ENCODE peak calls at places on chromosome 14, in five cellular contexts. One of them, this sample, is unnamed. For H3K4me1, the result is how much of the 10 kb centered on the place peaks cover.

GRCh38 chr14:38409081-38409705 is 153.3 kb upstream of the CLEC14A start:
- DNase-seq in mesenchymal stem cell: no peak
- DNase-seq in neuronal stem cell: no peak
- DNase-seq in H9: no peak
- DNase-seq in mesendoderm: no peak
- DNase-seq in this sample: peak

GRCh38 chr14:104301731-104302460 is 163.5 kb downstream of the KIF26A start:
- DNase-seq in neuronal stem cell: no peak
- DNase-seq in mesendoderm: no peak
- DNase-seq in mesenchymal stem cell: no peak
- DNase-seq in H9: no peak
- DNase-seq in this sample: no peak

GRCh38 chr14:67166450-67166853 is 22.8 kb upstream of the GARIN2 start:
- DNase-seq in mesenchymal stem cell: peak
- DNase-seq in H9: no peak
- DNase-seq in mesendoderm: peak
- DNase-seq in neuronal stem cell: peak
- DNase-seq in this sample: peak

GRCh38 chr14:92427096-92427495 is 86.5 kb upstream of the RIN3 start:
- DNase-seq in neuronal stem cell: no peak
- DNase-seq in mesenchymal stem cell: no peak
- DNase-seq in H9: no peak
- DNase-seq in mesendoderm: no peak
- DNase-seq in this sample: no peak

GRCh38 chr14:31206536-31207286 is 882 bp downstream of the HECTD1 start:
- DNase-seq in H9: peak
- DNase-seq in mesenchymal stem cell: no peak
- DNase-seq in mesendoderm: peak
- DNase-seq in neuronal stem cell: no peak
- DNase-seq in this sample: no peak

GRCh38 chr14:95520346-95520745 is 3.9 kb upstream of the SYNE3 start:
- DNase-seq in neuronal stem cell: no peak
- DNase-seq in mesenchymal stem cell: no peak
- DNase-seq in H9: no peak
- DNase-seq in mesendoderm: no peak
- DNase-seq in this sample: no peak

GRCh38 chr14:99562848-99563748 is 40.9 kb downstream of the CCDC85C start:
- DNase-seq in H9: peak
- DNase-seq in mesenchymal stem cell: peak
- DNase-seq in neuronal stem cell: peak
- DNase-seq in mesendoderm: peak
- DNase-seq in this sample: peak

GRCh38 chr14:101489092-101489760 is 72.1 kb upstream of the DIO3 start:
- DNase-seq in neuronal stem cell: no peak
- DNase-seq in H9: no peak
- DNase-seq in mesenchymal stem cell: no peak
- DNase-seq in mesendoderm: no peak
- DNase-seq in this sample: no peak

GRCh38 chr14:70266157-70266556 is 77.4 kb upstream of the SLC8A3 start:
- DNase-seq in neuronal stem cell: no peak
- DNase-seq in mesenchymal stem cell: no peak
- DNase-seq in mesendoderm: no peak
- DNase-seq in H9: no peak
- DNase-seq in this sample: no peak

GRCh38 chr14:100622234-100622633 is 35.0 kb upstream of the BEGAIN start:
- DNase-seq in mesenchymal stem cell: no peak
- DNase-seq in H9: no peak
- DNase-seq in mesendoderm: no peak
- DNase-seq in neuronal stem cell: no peak
- DNase-seq in this sample: no peak

GRCh38 chr14:35398095-35398584 is 6.4 kb downstream of the NFKBIA start:
- DNase-seq in H9: no peak
- DNase-seq in mesendoderm: peak
- DNase-seq in neuronal stem cell: no peak
- DNase-seq in mesenchymal stem cell: peak
- DNase-seq in this sample: no peak

GRCh38 chr14:36397357-36397756 is 76.9 kb upstream of the MBIP start:
- DNase-seq in mesendoderm: no peak
- DNase-seq in H9: no peak
- DNase-seq in neuronal stem cell: no peak
- DNase-seq in mesenchymal stem cell: no peak
- DNase-seq in this sample: no peak

GRCh38 chr14:33432407-33433023 is 493.8 kb downstream of the NPAS3 start:
- DNase-seq in neuronal stem cell: no peak
- DNase-seq in H9: no peak
- DNase-seq in mesenchymal stem cell: peak
- DNase-seq in mesendoderm: no peak
- DNase-seq in this sample: peak

GRCh38 chr14:61130512-61131260 is 149.6 kb downstream of the SLC38A6 start:
- DNase-seq in mesendoderm: no peak
- DNase-seq in mesenchymal stem cell: no peak
- DNase-seq in neuronal stem cell: no peak
- DNase-seq in H9: no peak
- DNase-seq in this sample: no peak

GRCh38 chr14:73397810-73398209 is 60.5 kb downstream of the NUMB start:
- DNase-seq in mesendoderm: peak
- DNase-seq in mesenchymal stem cell: peak
- DNase-seq in neuronal stem cell: no peak
- DNase-seq in H9: no peak
- DNase-seq in this sample: no peak

GRCh38 chr14:96067985-96068930 is 29.1 kb downstream of the C14orf132 start:
- DNase-seq in H9: no peak
- DNase-seq in mesenchymal stem cell: no peak
- DNase-seq in neuronal stem cell: no peak
- DNase-seq in mesendoderm: no peak
- DNase-seq in this sample: no peak

GRCh38 chr14:35414365-35414764 is 9.8 kb upstream of the NFKBIA start:
- DNase-seq in mesenchymal stem cell: no peak
- DNase-seq in mesendoderm: peak
- DNase-seq in H9: peak
- DNase-seq in neuronal stem cell: no peak
- DNase-seq in this sample: peak

GRCh38 chr14:105253329-105253682 is 5.0 kb downstream of the BTBD6 start:
- DNase-seq in H9: peak
- DNase-seq in mesendoderm: no peak
- DNase-seq in neuronal stem cell: no peak
- DNase-seq in mesenchymal stem cell: no peak
- DNase-seq in this sample: no peak

GRCh38 chr14:95335071-95335470 is 15.4 kb upstream of the CLMN start:
- DNase-seq in mesenchymal stem cell: no peak
- DNase-seq in neuronal stem cell: no peak
- DNase-seq in mesendoderm: no peak
- DNase-seq in H9: no peak
- DNase-seq in this sample: no peak

GRCh38 chr14:36931796-36932195 is 240.6 kb downstream of the SLC25A21 start:
- DNase-seq in mesendoderm: no peak
- DNase-seq in H9: no peak
- DNase-seq in neuronal stem cell: no peak
- DNase-seq in mesenchymal stem cell: no peak
- DNase-seq in this sample: no peak

GRCh38 chr14:31419179-31420012 is 954 bp downstream of the HEATR5A start:
- DNase-seq in mesenchymal stem cell: peak
- DNase-seq in neuronal stem cell: no peak
- DNase-seq in mesendoderm: peak
- DNase-seq in H9: no peak
- DNase-seq in this sample: peak

GRCh38 chr14:76931629-76932402 is 96.7 kb downstream of the IRF2BPL start:
- DNase-seq in mesendoderm: no peak
- DNase-seq in neuronal stem cell: no peak
- DNase-seq in mesenchymal stem cell: no peak
- DNase-seq in H9: no peak
- DNase-seq in this sample: no peak
- H2BK15ac ChIP-seq in mesendoderm: no peak
- H2BK15ac ChIP-seq in neuronal stem cell: no peak
- H2BK15ac ChIP-seq in mesenchymal stem cell: no peak
- H2BK15ac ChIP-seq in H9: no peak
- H2BK15ac ChIP-seq in this sample: no peak

GRCh38 chr14:49620182-49621113 is at the start of the genes MGAT2 and RPL36AL:
- DNase-seq in neuronal stem cell: peak
- DNase-seq in mesendoderm: peak
- DNase-seq in H9: peak
- DNase-seq in mesenchymal stem cell: peak
- DNase-seq in this sample: peak

GRCh38 chr14:49623387-49623786 is 2.8 kb downstream of the MGAT2 start:
- DNase-seq in neuronal stem cell: no peak
- DNase-seq in mesendoderm: no peak
- DNase-seq in mesenchymal stem cell: no peak
- DNase-seq in H9: no peak
- DNase-seq in this sample: no peak

GRCh38 chr14:49619730-49620129 is 696 bp downstream of the RPL36AL start:
- DNase-seq in H9: no peak
- DNase-seq in neuronal stem cell: no peak
- DNase-seq in mesendoderm: no peak
- DNase-seq in mesenchymal stem cell: no peak
- DNase-seq in this sample: no peak

GRCh38 chr14:49622022-49622607 is 1.5 kb downstream of the MGAT2 start:
- DNase-seq in neuronal stem cell: no peak
- DNase-seq in mesendoderm: no peak
- DNase-seq in mesenchymal stem cell: no peak
- DNase-seq in H9: no peak
- DNase-seq in this sample: no peak

DNA sequence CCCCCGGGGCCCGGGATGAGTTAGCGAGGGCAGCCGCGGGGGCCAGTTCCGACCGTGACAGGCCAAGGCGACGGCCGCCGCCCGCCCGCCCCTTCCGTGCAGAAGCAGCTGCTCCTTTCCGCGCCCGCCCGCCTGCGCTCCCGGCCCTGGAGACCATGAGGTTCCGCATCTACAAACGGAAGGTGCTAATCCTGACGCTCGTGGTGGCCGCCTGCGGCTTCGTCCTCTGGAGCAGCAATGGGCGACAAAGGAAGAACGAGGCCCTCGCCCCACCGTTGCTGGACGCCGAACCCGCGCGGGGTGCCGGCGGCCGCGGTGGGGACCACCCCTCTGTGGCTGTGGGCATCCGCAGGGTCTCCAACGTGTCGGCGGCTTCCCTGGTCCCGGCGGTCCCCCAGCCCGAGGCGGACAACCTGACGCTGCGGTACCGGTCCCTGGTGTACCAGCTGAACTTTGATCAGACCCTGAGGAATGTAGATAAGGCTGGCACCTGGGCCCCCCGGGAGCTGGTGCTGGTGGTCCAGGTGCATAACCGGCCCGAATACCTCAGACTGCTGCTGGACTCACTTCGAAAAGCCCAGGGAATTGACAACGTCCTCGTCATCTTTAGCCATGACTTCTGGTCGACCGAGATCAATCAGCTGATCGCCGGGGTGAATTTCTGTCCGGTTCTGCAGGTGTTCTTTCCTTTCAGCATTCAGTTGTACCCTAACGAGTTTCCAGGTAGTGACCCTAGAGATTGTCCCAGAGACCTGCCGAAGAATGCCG is 699 bp downstream of the MGAT2 start:
- DNase-seq in mesenchymal stem cell: no peak
- DNase-seq in neuronal stem cell: no peak
- DNase-seq in mesendoderm: peak
- DNase-seq in H9: peak
- DNase-seq in this sample: peak
- H3K4me1 ChIP-seq in mesenchymal stem cell: under half
- H3K4me1 ChIP-seq in neuronal stem cell: under half
- H3K4me1 ChIP-seq in mesendoderm: under half
- H3K4me1 ChIP-seq in H9: under half
- H3K4me1 ChIP-seq in this sample: under half

DNA sequence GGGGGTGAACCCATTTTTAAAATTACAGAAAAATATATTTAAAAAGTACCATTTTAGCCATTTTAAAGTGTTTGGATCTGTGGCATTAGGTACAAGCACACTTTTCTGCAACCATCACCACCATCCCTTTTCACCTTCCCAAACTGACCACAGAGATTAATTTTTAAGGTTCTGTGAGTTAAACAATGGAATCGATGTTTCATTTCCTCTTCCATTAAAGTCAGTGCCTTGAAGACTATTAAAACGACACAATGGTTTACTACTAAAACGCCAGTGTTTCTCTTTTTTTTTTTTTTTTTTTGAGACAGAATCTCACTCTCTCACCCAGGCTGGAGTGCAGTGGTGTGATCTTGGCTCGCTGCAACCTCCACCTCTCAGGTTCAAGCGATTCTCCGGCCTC is 78.1 kb upstream of the GPR68 start:
- DNase-seq in mesendoderm: no peak
- DNase-seq in H9: no peak
- DNase-seq in mesenchymal stem cell: no peak
- DNase-seq in neuronal stem cell: no peak
- DNase-seq in this sample: no peak
- H3K9ac ChIP-seq in mesendoderm: no peak
- H3K9ac ChIP-seq in H9: no peak
- H3K9ac ChIP-seq in mesenchymal stem cell: no peak
- H3K9ac ChIP-seq in neuronal stem cell: no peak
- H3K9ac ChIP-seq in this sample: no peak

GRCh38 chr14:93787465-93788306 is 599 bp downstream of the PRIMA1 start:
- DNase-seq in mesenchymal stem cell: no peak
- DNase-seq in neuronal stem cell: no peak
- DNase-seq in mesendoderm: peak
- DNase-seq in H9: peak
- DNase-seq in this sample: no peak

GRCh38 chr14:93789366-93790130 is 1.3 kb upstream of the PRIMA1 start:
- DNase-seq in neuronal stem cell: peak
- DNase-seq in mesendoderm: peak
- DNase-seq in H9: peak
- DNase-seq in mesenchymal stem cell: no peak
- DNase-seq in this sample: no peak

GRCh38 chr14:93788557-93789365 is 476 bp upstream of the PRIMA1 start:
- DNase-seq in mesenchymal stem cell: no peak
- DNase-seq in H9: peak
- DNase-seq in mesendoderm: peak
- DNase-seq in neuronal stem cell: peak
- DNase-seq in this sample: no peak

GRCh38 chr14:93790966-93791365 is 2.7 kb upstream of the PRIMA1 start:
- DNase-seq in mesenchymal stem cell: no peak
- DNase-seq in mesendoderm: peak
- DNase-seq in neuronal stem cell: no peak
- DNase-seq in H9: no peak
- DNase-seq in this sample: no peak

DNA sequence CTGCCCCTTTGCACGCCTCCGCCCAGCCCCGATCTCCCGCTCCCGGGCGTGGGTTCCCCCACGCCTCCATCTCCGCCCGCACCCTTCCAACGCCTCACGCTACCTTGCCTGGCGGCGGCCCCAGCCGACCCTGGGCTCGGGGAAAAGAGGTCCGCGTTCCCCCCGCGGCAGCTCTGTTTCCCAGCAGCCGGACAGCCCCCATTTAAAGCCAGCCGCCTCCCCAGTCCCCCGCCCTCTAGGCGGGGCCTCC is at the start of gene PRIMA1:
- DNase-seq in H9: no peak
- DNase-seq in mesendoderm: no peak
- DNase-seq in mesenchymal stem cell: no peak
- DNase-seq in neuronal stem cell: peak
- DNase-seq in this sample: no peak
- H2BK15ac ChIP-seq in H9: no peak
- H2BK15ac ChIP-seq in mesendoderm: no peak
- H2BK15ac ChIP-seq in mesenchymal stem cell: no peak
- H2BK15ac ChIP-seq in neuronal stem cell: peak
- H2BK15ac ChIP-seq in this sample: no peak